ENCODE peak calls at places on chromosomes 11 and 22, in eight cellular contexts. One of them, this sample, is unnamed.

GRCh38 chr22:29370556-29370955 is 17.8 kb downstream of the AP1B1 start:
- DNase-seq in fibroblast of the aortic adventitia: no peak
- DNase-seq in thyroid gland: no peak
- DNase-seq in AG09319: no peak
- DNase-seq in cardiac muscle cell: no peak
- DNase-seq in HFFc6: no peak
- DNase-seq in NB4: no peak
- DNase-seq in neural crest cell: no peak
- DNase-seq in this sample: no peak

GRCh38 chr11:116773203-116774112 is 671 bp upstream of the BUD13 start:
- DNase-seq in fibroblast of the aortic adventitia: peak
- DNase-seq in thyroid gland: no peak
- DNase-seq in AG09319: no peak
- DNase-seq in cardiac muscle cell: no peak
- DNase-seq in HFFc6: no peak
- DNase-seq in NB4: peak
- DNase-seq in neural crest cell: peak
- DNase-seq in this sample: peak

GRCh38 chr22:21447694-21448402 is 19.3 kb upstream of the TMEM191C start:
- DNase-seq in fibroblast of the aortic adventitia: no peak
- DNase-seq in thyroid gland: peak
- DNase-seq in AG09319: no peak
- DNase-seq in cardiac muscle cell: no peak
- DNase-seq in HFFc6: no peak
- DNase-seq in NB4: peak
- DNase-seq in neural crest cell: no peak
- DNase-seq in this sample: no peak

GRCh38 chr11:27795955-27796861 is 96.0 kb upstream of the BDNF start:
- DNase-seq in fibroblast of the aortic adventitia: no peak
- DNase-seq in thyroid gland: peak
- DNase-seq in AG09319: no peak
- DNase-seq in cardiac muscle cell: no peak
- DNase-seq in HFFc6: no peak
- DNase-seq in NB4: no peak
- DNase-seq in neural crest cell: no peak
- DNase-seq in this sample: no peak

GRCh38 chr11:62546937-62547625 is 475 bp upstream of the AHNAK start:
- DNase-seq in fibroblast of the aortic adventitia: peak
- DNase-seq in thyroid gland: peak
- DNase-seq in AG09319: no peak
- DNase-seq in cardiac muscle cell: peak
- DNase-seq in HFFc6: peak
- DNase-seq in NB4: peak
- DNase-seq in neural crest cell: no peak
- DNase-seq in this sample: no peak

GRCh38 chr11:34426766-34427170 is 12.0 kb upstream of the CAT start:
- DNase-seq in fibroblast of the aortic adventitia: peak
- DNase-seq in thyroid gland: no peak
- DNase-seq in AG09319: peak
- DNase-seq in cardiac muscle cell: no peak
- DNase-seq in HFFc6: peak
- DNase-seq in NB4: no peak
- DNase-seq in neural crest cell: no peak
- DNase-seq in this sample: no peak

GRCh38 chr11:4684631-4685285 is 12.9 kb downstream of the OR51E2 start:
- DNase-seq in fibroblast of the aortic adventitia: no peak
- DNase-seq in thyroid gland: no peak
- DNase-seq in AG09319: no peak
- DNase-seq in cardiac muscle cell: no peak
- DNase-seq in HFFc6: no peak
- DNase-seq in NB4: no peak
- DNase-seq in neural crest cell: no peak
- DNase-seq in this sample: no peak

GRCh38 chr11:80937831-80938230 is 1497.0 kb upstream of the TENM4 start:
- DNase-seq in fibroblast of the aortic adventitia: no peak
- DNase-seq in thyroid gland: no peak
- DNase-seq in AG09319: no peak
- DNase-seq in cardiac muscle cell: no peak
- DNase-seq in HFFc6: no peak
- DNase-seq in NB4: no peak
- DNase-seq in neural crest cell: no peak
- DNase-seq in this sample: peak

GRCh38 chr11:19756675-19757475 is 44.2 kb downstream of the NAV2 start:
- DNase-seq in fibroblast of the aortic adventitia: peak
- DNase-seq in thyroid gland: peak
- DNase-seq in AG09319: no peak
- DNase-seq in cardiac muscle cell: peak
- DNase-seq in HFFc6: no peak
- DNase-seq in NB4: no peak
- DNase-seq in neural crest cell: no peak
- DNase-seq in this sample: no peak

GRCh38 chr22:33524511-33525270 is 395.6 kb downstream of the LARGE1 start:
- DNase-seq in fibroblast of the aortic adventitia: no peak
- DNase-seq in thyroid gland: no peak
- DNase-seq in AG09319: no peak
- DNase-seq in cardiac muscle cell: no peak
- DNase-seq in HFFc6: no peak
- DNase-seq in NB4: no peak
- DNase-seq in neural crest cell: no peak
- DNase-seq in this sample: peak

GRCh38 chr22:38868886-38869381 is 3.1 kb downstream of the CBX6 start:
- DNase-seq in fibroblast of the aortic adventitia: peak
- DNase-seq in thyroid gland: peak
- DNase-seq in AG09319: no peak
- DNase-seq in cardiac muscle cell: peak
- DNase-seq in HFFc6: peak
- DNase-seq in NB4: peak
- DNase-seq in neural crest cell: peak
- DNase-seq in this sample: no peak

DNA sequence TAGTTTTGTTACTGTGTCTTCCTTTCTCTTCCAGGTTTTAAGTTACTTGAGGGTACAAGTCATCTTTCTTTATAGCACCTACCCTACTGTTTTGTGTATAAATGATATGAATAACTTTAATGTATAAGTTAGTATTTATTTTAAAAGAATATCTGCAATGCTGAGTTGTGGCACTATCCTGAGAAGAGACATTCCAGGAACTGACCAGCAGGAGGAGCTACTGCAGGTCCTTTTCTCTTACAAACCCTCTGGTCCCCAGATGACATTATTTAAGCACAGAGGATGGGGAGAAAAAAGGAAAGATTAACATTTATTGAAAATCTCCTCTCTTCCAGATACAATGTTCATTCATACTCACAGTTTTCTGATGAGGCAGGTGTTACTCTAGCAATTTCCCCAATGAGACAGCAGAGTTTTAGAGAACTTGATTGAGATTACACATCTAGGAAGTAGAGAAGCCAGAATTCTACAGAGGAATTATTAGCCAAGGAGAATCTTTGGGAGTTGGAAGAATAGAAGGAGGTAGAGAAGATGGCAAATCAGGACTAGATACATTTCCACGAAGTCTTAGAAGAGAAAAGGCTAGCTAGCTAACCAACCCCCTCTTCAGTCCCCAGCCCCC is 541.2 kb upstream of the API5 start:
- DNase-seq in fibroblast of the aortic adventitia: no peak
- DNase-seq in thyroid gland: peak
- DNase-seq in AG09319: no peak
- DNase-seq in cardiac muscle cell: peak
- DNase-seq in HFFc6: no peak
- DNase-seq in NB4: peak
- DNase-seq in neural crest cell: peak
- DNase-seq in this sample: no peak
- TF ChIP-seq CTCF in fibroblast of the aortic adventitia: no peak
- TF ChIP-seq CTCF in thyroid gland: peak
- TF ChIP-seq CTCF in AG09319: peak
- TF ChIP-seq CTCF in cardiac muscle cell: peak
- TF ChIP-seq CTCF in HFFc6: peak
- TF ChIP-seq CTCF in NB4: peak
- TF ChIP-seq CTCF in neural crest cell: peak
- TF ChIP-seq CTCF in this sample: peak

DNA sequence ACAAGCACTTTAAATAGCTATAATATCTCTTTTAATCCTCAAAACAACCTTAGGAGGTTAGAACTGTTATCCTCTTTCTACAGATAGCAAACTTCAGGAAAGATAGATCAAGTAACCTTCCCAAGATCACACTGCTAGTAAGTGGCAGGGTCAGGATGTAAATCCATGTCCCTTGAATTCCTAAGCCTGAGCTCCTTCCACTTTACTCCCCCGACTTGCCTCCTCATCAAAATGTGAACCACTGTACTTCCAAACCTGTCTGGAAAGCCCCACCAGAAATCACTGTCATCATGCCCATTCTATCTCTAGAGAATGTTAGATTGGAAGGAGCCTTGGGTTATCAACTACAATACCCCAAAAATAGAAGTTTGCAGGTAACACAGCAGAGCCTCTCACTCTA is 33.7 kb downstream of the ME3 start:
- DNase-seq in fibroblast of the aortic adventitia: no peak
- DNase-seq in thyroid gland: no peak
- DNase-seq in AG09319: no peak
- DNase-seq in cardiac muscle cell: no peak
- DNase-seq in HFFc6: no peak
- DNase-seq in NB4: no peak
- DNase-seq in neural crest cell: no peak
- DNase-seq in this sample: no peak
- TF ChIP-seq CTCF in fibroblast of the aortic adventitia: no peak
- TF ChIP-seq CTCF in thyroid gland: no peak
- TF ChIP-seq CTCF in AG09319: no peak
- TF ChIP-seq CTCF in cardiac muscle cell: no peak
- TF ChIP-seq CTCF in HFFc6: no peak
- TF ChIP-seq CTCF in NB4: no peak
- TF ChIP-seq CTCF in neural crest cell: no peak
- TF ChIP-seq CTCF in this sample: no peak

GRCh38 chr22:49784987-49785614 is 42.6 kb downstream of the BRD1 start:
- DNase-seq in fibroblast of the aortic adventitia: no peak
- DNase-seq in thyroid gland: no peak
- DNase-seq in AG09319: no peak
- DNase-seq in cardiac muscle cell: no peak
- DNase-seq in HFFc6: no peak
- DNase-seq in NB4: no peak
- DNase-seq in neural crest cell: no peak
- DNase-seq in this sample: no peak

GRCh38 chr22:49783926-49784629 is 43.6 kb downstream of the BRD1 start:
- DNase-seq in fibroblast of the aortic adventitia: no peak
- DNase-seq in thyroid gland: no peak
- DNase-seq in AG09319: no peak
- DNase-seq in cardiac muscle cell: no peak
- DNase-seq in HFFc6: no peak
- DNase-seq in NB4: no peak
- DNase-seq in neural crest cell: no peak
- DNase-seq in this sample: no peak

GRCh38 chr22:49784630-49784971 is 43.1 kb downstream of the BRD1 start:
- DNase-seq in fibroblast of the aortic adventitia: no peak
- DNase-seq in thyroid gland: no peak
- DNase-seq in AG09319: no peak
- DNase-seq in cardiac muscle cell: no peak
- DNase-seq in HFFc6: no peak
- DNase-seq in NB4: no peak
- DNase-seq in neural crest cell: no peak
- DNase-seq in this sample: no peak

GRCh38 chr22:49780992-49781782 is 46.5 kb downstream of the BRD1 start:
- DNase-seq in fibroblast of the aortic adventitia: no peak
- DNase-seq in thyroid gland: no peak
- DNase-seq in AG09319: no peak
- DNase-seq in cardiac muscle cell: no peak
- DNase-seq in HFFc6: no peak
- DNase-seq in NB4: no peak
- DNase-seq in neural crest cell: no peak
- DNase-seq in this sample: no peak

DNA sequence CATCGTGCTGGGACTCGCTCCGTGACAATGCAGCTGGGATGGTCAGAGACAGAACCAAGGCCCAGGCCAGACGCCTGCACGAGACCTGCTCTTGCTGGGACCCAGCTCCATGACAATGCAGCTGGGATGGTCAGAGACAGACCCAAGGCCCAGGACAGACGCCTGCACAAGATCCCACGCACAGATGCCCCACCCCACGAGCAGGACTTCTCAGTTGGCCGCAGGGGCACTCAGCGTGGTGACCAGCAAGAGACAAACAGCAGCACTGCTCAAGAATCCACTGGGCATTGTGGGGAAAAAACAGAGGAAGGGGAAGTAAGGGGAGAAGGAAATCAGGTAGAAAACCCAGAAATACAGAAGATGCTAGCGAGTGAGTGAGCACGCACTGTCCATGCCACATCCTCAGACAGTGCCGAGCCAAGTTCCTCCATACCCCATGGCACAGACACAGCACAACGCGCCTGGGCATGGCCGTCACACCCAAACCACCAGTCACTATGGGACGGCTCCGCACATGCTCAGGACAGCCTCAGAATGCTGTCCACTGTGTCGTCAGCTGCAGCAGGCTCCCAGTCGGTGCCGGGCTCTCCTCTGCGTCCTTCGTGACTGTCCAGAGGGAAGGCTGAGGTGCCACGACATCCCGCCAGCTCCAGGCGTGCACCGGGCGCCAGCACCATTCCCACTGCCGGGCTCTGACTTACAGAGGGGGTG is 44.5 kb downstream of the BRD1 start:
- DNase-seq in fibroblast of the aortic adventitia: no peak
- DNase-seq in thyroid gland: no peak
- DNase-seq in AG09319: no peak
- DNase-seq in cardiac muscle cell: no peak
- DNase-seq in HFFc6: no peak
- DNase-seq in NB4: no peak
- DNase-seq in neural crest cell: no peak
- DNase-seq in this sample: no peak
- TF ChIP-seq CTCF in fibroblast of the aortic adventitia: no peak
- TF ChIP-seq CTCF in thyroid gland: no peak
- TF ChIP-seq CTCF in AG09319: no peak
- TF ChIP-seq CTCF in cardiac muscle cell: no peak
- TF ChIP-seq CTCF in HFFc6: no peak
- TF ChIP-seq CTCF in NB4: no peak
- TF ChIP-seq CTCF in neural crest cell: no peak
- TF ChIP-seq CTCF in this sample: no peak

GRCh38 chr11:44179173-44179572 is 83.7 kb downstream of the EXT2 start:
- DNase-seq in fibroblast of the aortic adventitia: peak
- DNase-seq in thyroid gland: no peak
- DNase-seq in AG09319: no peak
- DNase-seq in cardiac muscle cell: peak
- DNase-seq in HFFc6: peak
- DNase-seq in NB4: no peak
- DNase-seq in neural crest cell: no peak
- DNase-seq in this sample: no peak

GRCh38 chr11:44176541-44177213 is 81.2 kb downstream of the EXT2 start:
- DNase-seq in fibroblast of the aortic adventitia: no peak
- DNase-seq in thyroid gland: no peak
- DNase-seq in AG09319: no peak
- DNase-seq in cardiac muscle cell: no peak
- DNase-seq in HFFc6: no peak
- DNase-seq in NB4: no peak
- DNase-seq in neural crest cell: no peak
- DNase-seq in this sample: no peak

GRCh38 chr11:44180107-44180506 is 84.6 kb downstream of the EXT2 start:
- DNase-seq in fibroblast of the aortic adventitia: no peak
- DNase-seq in thyroid gland: no peak
- DNase-seq in AG09319: no peak
- DNase-seq in cardiac muscle cell: no peak
- DNase-seq in HFFc6: no peak
- DNase-seq in NB4: no peak
- DNase-seq in neural crest cell: no peak
- DNase-seq in this sample: no peak

GRCh38 chr11:44177905-44178304 is 82.4 kb downstream of the EXT2 start:
- DNase-seq in fibroblast of the aortic adventitia: no peak
- DNase-seq in thyroid gland: no peak
- DNase-seq in AG09319: no peak
- DNase-seq in cardiac muscle cell: no peak
- DNase-seq in HFFc6: no peak
- DNase-seq in NB4: no peak
- DNase-seq in neural crest cell: no peak
- DNase-seq in this sample: no peak

GRCh38 chr11:44178381-44178780 is 82.9 kb downstream of the EXT2 start:
- DNase-seq in fibroblast of the aortic adventitia: peak
- DNase-seq in thyroid gland: no peak
- DNase-seq in AG09319: no peak
- DNase-seq in cardiac muscle cell: peak
- DNase-seq in HFFc6: peak
- DNase-seq in NB4: no peak
- DNase-seq in neural crest cell: no peak
- DNase-seq in this sample: no peak
- TF ChIP-seq CTCF in fibroblast of the aortic adventitia: peak
- TF ChIP-seq CTCF in thyroid gland: no peak
- TF ChIP-seq CTCF in AG09319: peak
- TF ChIP-seq CTCF in cardiac muscle cell: peak
- TF ChIP-seq CTCF in HFFc6: peak
- TF ChIP-seq CTCF in NB4: no peak
- TF ChIP-seq CTCF in neural crest cell: no peak
- TF ChIP-seq CTCF in this sample: no peak